ENCODE peak calls at places on chromosome 20, in four cellular contexts. One of them, this sample, is unnamed.

GRCh38 chr20:48189177-48189576 is 403.9 kb upstream of the SULF2 start:
- DNase-seq in GM12878: peak
- DNase-seq in HL-60: no peak
- DNase-seq in K562: no peak
- DNase-seq in this sample: no peak

GRCh38 chr20:54063998-54064676 is 6.3 kb downstream of the BCAS1 start:
- DNase-seq in GM12878: peak
- DNase-seq in HL-60: no peak
- DNase-seq in K562: no peak
- DNase-seq in this sample: no peak

GRCh38 chr20:50844430-50845100 is 49.7 kb downstream of the BCAS4 start:
- DNase-seq in GM12878: peak
- DNase-seq in HL-60: no peak
- DNase-seq in K562: peak
- DNase-seq in this sample: peak

GRCh38 chr20:36845288-36845969 is 30.5 kb upstream of the TLDC2 start:
- DNase-seq in GM12878: no peak
- DNase-seq in HL-60: no peak
- DNase-seq in K562: no peak
- DNase-seq in this sample: no peak

GRCh38 chr20:61015602-61016001 is 236.5 kb upstream of the CDH4 start:
- DNase-seq in GM12878: no peak
- DNase-seq in HL-60: no peak
- DNase-seq in K562: no peak
- DNase-seq in this sample: no peak

GRCh38 chr20:61980647-61981583 is 84.8 kb downstream of the TAF4 start:
- DNase-seq in GM12878: no peak
- DNase-seq in HL-60: peak
- DNase-seq in K562: peak
- DNase-seq in this sample: peak

GRCh38 chr20:36573798-36574277 is 441 bp downstream of the TGIF2 start:
- DNase-seq in GM12878: no peak
- DNase-seq in HL-60: peak
- DNase-seq in K562: peak
- DNase-seq in this sample: no peak

GRCh38 chr20:6709865-6710595 is 57.5 kb upstream of the BMP2 start:
- DNase-seq in GM12878: no peak
- DNase-seq in HL-60: no peak
- DNase-seq in K562: no peak
- DNase-seq in this sample: no peak

GRCh38 chr20:15487682-15488081 is 1085.6 kb downstream of the KIF16B start:
- DNase-seq in GM12878: no peak
- DNase-seq in HL-60: no peak
- DNase-seq in K562: no peak
- DNase-seq in this sample: no peak

GRCh38 chr20:3812259-3812681 is 8.1 kb upstream of the AP5S1 start:
- DNase-seq in GM12878: no peak
- DNase-seq in HL-60: no peak
- DNase-seq in K562: no peak
- DNase-seq in this sample: no peak

GRCh38 chr20:40689100-40689942 is at the start of gene MAFB:
- DNase-seq in GM12878: no peak
- DNase-seq in HL-60: no peak
- DNase-seq in K562: peak
- DNase-seq in this sample: peak

GRCh38 chr20:3042621-3043020 is 801 bp upstream of the GNRH2 start:
- DNase-seq in GM12878: no peak
- DNase-seq in HL-60: no peak
- DNase-seq in K562: no peak
- DNase-seq in this sample: no peak

GRCh38 chr20:19185083-19185482 is 27.4 kb upstream of the SLC24A3 start:
- DNase-seq in GM12878: no peak
- DNase-seq in HL-60: no peak
- DNase-seq in K562: no peak
- DNase-seq in this sample: no peak

GRCh38 chr20:21089421-21089820 is 16.7 kb downstream of the LINC00237 start:
- DNase-seq in GM12878: no peak
- DNase-seq in HL-60: no peak
- DNase-seq in K562: no peak
- DNase-seq in this sample: no peak

GRCh38 chr20:4809707-4810106 is 88.0 kb downstream of the PRND start:
- DNase-seq in GM12878: peak
- DNase-seq in HL-60: no peak
- DNase-seq in K562: no peak
- DNase-seq in this sample: no peak

GRCh38 chr20:1508576-1508975 is 17.4 kb upstream of the SIRPB2 start:
- DNase-seq in GM12878: no peak
- DNase-seq in HL-60: no peak
- DNase-seq in K562: no peak
- DNase-seq in this sample: no peak

GRCh38 chr20:32287231-32287638 is 9.8 kb downstream of the KIF3B start:
- DNase-seq in GM12878: no peak
- DNase-seq in HL-60: no peak
- DNase-seq in K562: no peak
- DNase-seq in this sample: no peak

GRCh38 chr20:50379049-50379990 is 130.9 kb upstream of the PTPN1 start:
- DNase-seq in GM12878: no peak
- DNase-seq in HL-60: peak
- DNase-seq in K562: no peak
- DNase-seq in this sample: no peak

DNA sequence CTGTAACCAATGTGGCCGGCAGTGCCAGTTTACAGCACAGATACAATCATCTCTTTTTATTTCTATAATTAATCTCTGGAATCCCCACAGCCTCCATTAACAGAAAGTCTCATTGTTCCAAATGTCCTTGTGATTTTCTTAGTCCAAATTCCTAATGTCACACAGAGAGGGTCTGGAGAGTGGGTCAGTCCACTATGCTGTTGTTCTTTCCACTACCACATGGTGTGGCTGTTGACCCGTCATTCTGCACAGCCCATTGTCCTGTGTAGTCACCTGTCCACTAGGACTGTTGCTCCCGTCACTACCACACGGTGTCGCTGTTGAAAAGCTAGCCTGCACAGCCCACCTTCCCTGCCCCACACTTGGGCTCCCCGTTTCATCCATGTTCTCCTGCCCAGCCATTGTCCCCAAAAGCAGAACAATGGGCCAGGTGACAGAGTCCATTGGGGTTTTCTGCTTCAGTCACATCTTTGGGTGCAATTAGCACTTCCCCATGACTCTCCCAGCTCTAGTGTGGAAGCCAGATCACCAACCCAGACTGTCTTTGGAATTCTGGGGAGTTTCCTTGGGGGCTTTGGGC is 8.6 kb upstream of the LBP start:
- DNase-seq in GM12878: no peak
- DNase-seq in HL-60: peak
- DNase-seq in K562: peak
- DNase-seq in this sample: no peak
- TF ChIP-seq SPI1 in GM12878: no peak
- TF ChIP-seq SPI1 in HL-60: no peak
- TF ChIP-seq SPI1 in K562: no peak
- TF ChIP-seq SPI1 in this sample: no peak

GRCh38 chr20:63294536-63294900 is 1.5 kb downstream of the COL20A1 start:
- DNase-seq in GM12878: no peak
- DNase-seq in HL-60: no peak
- DNase-seq in K562: no peak
- DNase-seq in this sample: no peak

GRCh38 chr20:63292904-63293303 is at the start of gene COL20A1:
- DNase-seq in GM12878: no peak
- DNase-seq in HL-60: no peak
- DNase-seq in K562: no peak
- DNase-seq in this sample: no peak

GRCh38 chr20:63292292-63292701 is 689 bp upstream of the COL20A1 start:
- DNase-seq in GM12878: no peak
- DNase-seq in HL-60: no peak
- DNase-seq in K562: no peak
- DNase-seq in this sample: no peak

GRCh38 chr20:63293866-63294535 is 1.0 kb downstream of the COL20A1 start:
- DNase-seq in GM12878: no peak
- DNase-seq in HL-60: no peak
- DNase-seq in K562: no peak
- DNase-seq in this sample: no peak

DNA sequence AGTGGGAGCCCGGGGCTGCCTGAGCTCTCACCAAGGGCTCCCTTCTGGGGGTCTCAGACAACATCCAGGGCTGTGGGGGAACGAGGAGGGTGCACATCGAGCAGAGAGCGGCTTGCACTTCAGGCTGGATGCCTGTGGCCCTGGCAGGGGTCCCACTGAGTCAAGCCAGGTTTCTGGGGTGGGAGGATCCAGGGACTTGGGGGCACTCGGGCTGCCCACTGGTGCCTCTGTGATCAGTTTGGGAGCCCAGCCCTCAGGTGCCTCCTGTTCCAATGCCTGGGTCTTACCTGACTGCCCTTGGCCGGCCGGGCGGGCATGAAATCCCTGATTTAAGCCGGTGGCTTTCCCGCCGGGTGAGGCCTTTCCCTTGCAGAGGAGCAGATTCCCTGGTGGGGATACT is 470 bp downstream of the COL20A1 start:
- DNase-seq in GM12878: no peak
- DNase-seq in HL-60: no peak
- DNase-seq in K562: no peak
- DNase-seq in this sample: no peak
- TF ChIP-seq SPI1 in GM12878: no peak
- TF ChIP-seq SPI1 in HL-60: no peak
- TF ChIP-seq SPI1 in K562: no peak
- TF ChIP-seq SPI1 in this sample: no peak

GRCh38 chr20:22127587-22127986 is 422.1 kb downstream of the PAX1 start:
- DNase-seq in GM12878: no peak
- DNase-seq in HL-60: no peak
- DNase-seq in K562: no peak
- DNase-seq in this sample: no peak
- TF ChIP-seq SPI1 in GM12878: no peak
- TF ChIP-seq SPI1 in HL-60: no peak
- TF ChIP-seq SPI1 in K562: no peak
- TF ChIP-seq SPI1 in this sample: no peak

DNA sequence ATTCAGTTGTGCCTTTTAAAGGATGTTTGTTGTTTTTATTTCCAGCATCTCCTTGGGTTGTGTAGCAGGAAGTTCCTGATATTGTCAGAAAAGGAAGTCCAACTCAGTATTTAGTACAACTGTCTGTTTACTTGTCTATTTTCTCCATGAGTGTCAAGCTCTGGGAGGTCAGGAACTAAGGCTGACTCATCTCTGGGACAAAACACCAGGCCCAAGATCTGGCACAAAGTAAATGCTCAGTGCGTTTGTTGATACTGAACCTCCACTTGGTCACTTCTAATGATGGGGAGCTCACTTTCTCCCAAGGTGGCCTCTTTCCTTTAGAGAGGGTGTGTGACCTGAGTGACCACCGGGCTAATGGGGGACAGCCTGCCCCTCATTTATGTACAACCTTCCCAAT is 12.6 kb upstream of the PIGU start:
- DNase-seq in GM12878: no peak
- DNase-seq in HL-60: no peak
- DNase-seq in K562: no peak
- DNase-seq in this sample: no peak
- TF ChIP-seq SPI1 in GM12878: no peak
- TF ChIP-seq SPI1 in HL-60: peak
- TF ChIP-seq SPI1 in K562: peak
- TF ChIP-seq SPI1 in this sample: no peak

GRCh38 chr20:59405226-59405815 is 104.9 kb downstream of the EDN3 start:
- DNase-seq in GM12878: no peak
- DNase-seq in HL-60: no peak
- DNase-seq in K562: no peak
- DNase-seq in this sample: no peak

GRCh38 chr20:59404749-59405148 is 104.3 kb downstream of the EDN3 start:
- DNase-seq in GM12878: no peak
- DNase-seq in HL-60: no peak
- DNase-seq in K562: no peak
- DNase-seq in this sample: no peak

GRCh38 chr20:59403962-59404314 is 103.5 kb downstream of the EDN3 start:
- DNase-seq in GM12878: no peak
- DNase-seq in HL-60: no peak
- DNase-seq in K562: no peak
- DNase-seq in this sample: no peak

GRCh38 chr20:59402697-59403096 is 102.3 kb downstream of the EDN3 start:
- DNase-seq in GM12878: no peak
- DNase-seq in HL-60: no peak
- DNase-seq in K562: no peak
- DNase-seq in this sample: no peak

DNA sequence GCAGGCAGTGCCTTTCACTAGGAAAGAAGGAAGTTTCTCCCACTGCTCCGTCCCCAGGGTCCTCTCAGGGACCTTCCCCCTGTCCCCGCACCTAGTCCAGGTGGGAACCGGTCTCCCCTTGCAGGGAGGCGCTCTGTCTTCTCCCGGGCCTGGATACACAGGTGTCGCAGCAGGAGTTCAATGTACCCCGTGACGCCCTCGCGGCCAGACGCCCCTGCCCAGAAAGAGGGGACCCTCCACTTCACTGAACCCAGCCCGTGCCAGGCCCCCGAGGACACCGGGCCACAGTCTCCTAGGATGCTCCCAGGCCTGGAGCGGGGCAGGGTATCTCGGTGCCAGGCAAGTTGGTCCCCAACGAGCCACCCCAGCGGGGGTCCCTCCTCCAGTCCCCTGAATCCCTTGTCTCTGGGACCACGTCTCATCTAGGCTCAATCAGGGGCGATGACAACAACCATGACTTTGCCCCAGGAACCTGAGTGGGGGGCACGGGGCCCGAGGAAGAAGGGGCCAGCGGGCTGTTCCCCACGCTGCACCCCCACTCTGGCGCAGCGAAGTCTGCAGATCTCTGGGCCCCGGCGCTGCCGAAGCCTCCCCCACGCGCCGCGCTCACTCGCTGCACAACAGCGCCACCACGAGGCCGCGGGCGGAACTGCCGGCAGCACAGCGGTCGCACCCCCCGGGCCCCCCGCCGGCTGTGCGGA is 103.0 kb downstream of the EDN3 start:
- DNase-seq in GM12878: no peak
- DNase-seq in HL-60: peak
- DNase-seq in K562: peak
- DNase-seq in this sample: peak
- TF ChIP-seq SPI1 in GM12878: no peak
- TF ChIP-seq SPI1 in HL-60: no peak
- TF ChIP-seq SPI1 in K562: no peak
- TF ChIP-seq SPI1 in this sample: no peak

DNA sequence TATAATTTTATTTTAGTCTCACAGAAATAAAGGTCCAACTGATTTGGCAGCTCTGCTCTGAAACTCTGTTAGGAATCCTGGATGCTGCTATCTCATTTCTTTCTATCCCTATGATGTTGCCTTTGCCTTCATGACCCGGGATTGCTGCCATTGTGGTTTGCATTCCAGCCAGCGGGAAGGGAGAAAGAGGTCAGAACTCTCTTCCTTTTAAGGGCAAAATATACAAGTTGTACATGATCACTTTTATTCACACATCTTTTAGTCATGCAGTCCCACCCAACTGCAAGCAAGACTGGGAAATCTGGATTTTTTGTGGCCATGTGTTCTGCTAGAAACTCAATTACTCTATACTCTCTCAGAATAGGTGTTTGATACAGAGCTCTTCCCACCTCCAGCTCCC is 263.1 kb upstream of the ZFP64 start:
- DNase-seq in GM12878: no peak
- DNase-seq in HL-60: no peak
- DNase-seq in K562: no peak
- DNase-seq in this sample: no peak
- TF ChIP-seq SPI1 in GM12878: no peak
- TF ChIP-seq SPI1 in HL-60: no peak
- TF ChIP-seq SPI1 in K562: no peak
- TF ChIP-seq SPI1 in this sample: no peak

This sample was measured in GM12891.